ENCODE peak calls at places on chromosomes 3 and 15, in nine cellular contexts. L, I, G, S, X, U, V, B and W are unnamed samples.

GRCh38 chr15:46555547-46555946 is 920.7 kb downstream of the SQOR start:
- DNase-seq in S (no peak), X (no peak), L (no peak), B (no peak), U (no peak), I (no peak), G (no peak), V (no peak), W (no peak)

GRCh38 chr3:184058029-184058428 is 5.2 kb downstream of the HTR3C start:
- DNase-seq in I (no peak), V (no peak), X (no peak), U (no peak), G (no peak), L (no peak), B (no peak), S (no peak), W (no peak)

GRCh38 chr15:85615930-85616329 is 178.8 kb downstream of the KLHL25 start:
- DNase-seq in L (no peak), B (no peak), I (no peak), U (no peak), S (no peak), G (no peak), X (peak), V (peak), W (no peak)

GRCh38 chr3:101791778-101792177 is 12.8 kb downstream of the NXPE3 start:
- DNase-seq in L (no peak), G (no peak), I (no peak), U (no peak), S (no peak), V (peak), X (no peak), B (no peak), W (no peak)

GRCh38 chr3:36701249-36701572 is 63.1 kb downstream of the DCLK3 start:
- DNase-seq in X (no peak), S (no peak), B (no peak), U (no peak), L (no peak), I (no peak), G (no peak), V (no peak), W (no peak)

GRCh38 chr3:32899265-32899664 is 52.2 kb upstream of the CCR4 start:
- DNase-seq in X (no peak), I (no peak), L (no peak), G (no peak), U (no peak), B (no peak), S (no peak), V (no peak), W (no peak)

GRCh38 chr3:167728176-167728575 is 6.5 kb downstream of the PDCD10 start:
- DNase-seq in B (no peak), V (no peak), X (no peak), I (no peak), G (no peak), U (peak), L (no peak), S (peak), W (peak)

GRCh38 chr3:159821737-159822136 is 166.9 kb upstream of the IL12A start:
- DNase-seq in V (no peak), X (no peak), I (no peak), B (no peak), L (no peak), U (no peak), G (no peak), S (peak), W (no peak)

GRCh38 chr15:86038491-86038890 is 41.2 kb upstream of the AGBL1 start:
- DNase-seq in U (no peak), S (no peak), V (no peak), L (no peak), X (no peak), G (no peak), I (no peak), B (no peak), W (no peak)

GRCh38 chr3:179852117-179852886 is 184.4 kb downstream of the PEX5L start:
- DNase-seq in S (no peak), G (no peak), V (no peak), I (peak), X (no peak), U (no peak), L (no peak), B (no peak), W (no peak)

GRCh38 chr3:43624619-43625305 is 3.0 kb upstream of the ANO10 start:
- DNase-seq in S (no peak), B (no peak), V (no peak), I (no peak), G (no peak), U (no peak), X (no peak), L (no peak), W (no peak)

GRCh38 chr3:160956785-160957184 is 148.4 kb downstream of the B3GALNT1 start:
- DNase-seq in U (no peak), V (peak), L (peak), B (no peak), X (no peak), S (no peak), I (no peak), G (no peak), W (no peak)

GRCh38 chr15:54277834-54278233 is 299.6 kb downstream of the UNC13C start:
- DNase-seq in S (no peak), X (no peak), U (no peak), I (no peak), L (no peak), V (no peak), G (no peak), B (no peak), W (no peak)

GRCh38 chr3:134362221-134362620 is 12.0 kb downstream of the AMOTL2 start:
- DNase-seq in B (no peak), L (no peak), X (no peak), U (no peak), S (no peak), G (no peak), V (no peak), I (no peak), W (no peak)

GRCh38 chr3:193502871-193503270 is 51.8 kb downstream of the ATP13A4 start:
- DNase-seq in U (no peak), S (no peak), I (no peak), B (no peak), V (no peak), X (no peak), L (no peak), G (no peak), W (no peak)

GRCh38 chr15:96416934-96417759 is 86.6 kb downstream of the NR2F2 start:
- DNase-seq in B (no peak), G (no peak), S (no peak), I (no peak), X (no peak), U (no peak), V (no peak), L (no peak), W (no peak)

GRCh38 chr3:177499779-177500423 is 302.6 kb upstream of the TBL1XR1 start:
- DNase-seq in G (no peak), S (no peak), B (no peak), L (no peak), X (no peak), U (no peak), V (no peak), I (no peak), W (no peak)

GRCh38 chr3:17074559-17074958 is 189.8 kb downstream of the PLCL2 start:
- DNase-seq in G (no peak), B (no peak), X (no peak), U (no peak), L (no peak), V (no peak), I (no peak), S (no peak), W (no peak)

GRCh38 chr3:118501152-118501551 is 533.5 kb downstream of the IGSF11 start:
- DNase-seq in G (no peak), I (no peak), U (peak), B (no peak), L (peak), S (peak), V (no peak), X (peak), W (no peak)

GRCh38 chr3:85821130-85821756 is 862.5 kb downstream of the CADM2 start:
- DNase-seq in L (peak), X (peak), U (peak), V (peak), I (no peak), G (peak), S (no peak), B (no peak), W (no peak)

GRCh38 chr3:194687638-194688206 is 2.0 kb downstream of the FAM43A start:
- DNase-seq in S (peak), L (no peak), U (no peak), X (peak), V (peak), I (peak), B (peak), G (peak), W (no peak)

GRCh38 chr3:119781330-119782198 is at the start of gene NR1I2:
- DNase-seq in I (no peak), X (peak), V (no peak), B (no peak), L (no peak), G (no peak), S (no peak), U (no peak), W (no peak)